ENCODE peak calls at places on chromosomes 5 and 9, in five cellular contexts. O, G, N, E and Y are unnamed samples.
A peak's percentile ranks its signal among the peaks of the same experiment; 100 is the strongest.

GRCh38 chr5:22341406-22341805 is 511.7 kb downstream of the CDH12 start:
- DNase-seq in E (no peak), O (no peak), N (no peak), G (no peak), Y (no peak)

GRCh38 chr5:148739524-148739923 is 85.2 kb upstream of the HTR4 start:
- DNase-seq in G (no peak), E (peak; percentile 25), N (no peak), O (no peak), Y (no peak)

GRCh38 chr9:114906922-114907571 is 23.3 kb downstream of the TNFSF8 start:
- DNase-seq in G (peak; percentile 57), E (no peak), O (no peak), N (no peak), Y (no peak)

GRCh38 chr5:57940236-57940635 is 457.6 kb upstream of the ACTBL2 start:
- DNase-seq in O (no peak), E (no peak), N (no peak), G (no peak), Y (no peak)

GRCh38 chr9:87083986-87084385 is 136.7 kb upstream of the GAS1 start:
- DNase-seq in N (no peak), E (no peak), G (no peak), O (no peak), Y (no peak)

GRCh38 chr9:125747053-125747764 is at the start of gene PBX3:
- DNase-seq in O (peak; percentile 36), N (peak; percentile 44), G (peak; percentile 42), E (no peak), Y (peak; percentile 74)

GRCh38 chr9:78559449-78559885 is 262.5 kb downstream of the PSAT1 start:
- DNase-seq in O (no peak), G (no peak), N (no peak), E (no peak), Y (no peak)

GRCh38 chr5:152070591-152070990 is 145.9 kb upstream of the GLRA1 start:
- DNase-seq in N (no peak), E (no peak), G (no peak), O (no peak), Y (no peak)

GRCh38 chr5:93107828-93108520 is 473.0 kb downstream of the NR2F1-AS1 start:
- DNase-seq in N (no peak), E (no peak), G (no peak), O (no peak), Y (no peak)

GRCh38 chr9:126509718-126510117 is 104.0 kb upstream of the LMX1B start:
- DNase-seq in E (no peak), G (no peak), N (no peak), O (no peak), Y (peak; percentile 46)